ENCODE peak calls at places on chromosomes 11 and 22, in seven cellular contexts. M is uterus; Y is H1; J is stimulated activated CD4-positive, alpha-beta T cell treated with anti-CD3 and anti-CD28 coated beads, Interleukin-2, amount 100 ng/mL, for 24 hours; I is posterior vena cava; Z is CD8-positive, alpha-beta memory T cell; K is Daoy. B is an unnamed sample.

GRCh38 chr11:25094085-25094802 is 597.4 kb downstream of the LUZP2 start:
- DNase-seq in J (no peak), Z (no peak), Y (no peak), I (no peak), K (no peak), M (no peak), B (no peak)

GRCh38 chr11:29260939-29261705 is 755.7 kb downstream of the KCNA4 start:
- DNase-seq in J (no peak), Z (no peak), K (peak), Y (no peak), M (no peak), I (no peak), B (peak)

GRCh38 chr22:33923660-33924246 is 3.5 kb upstream of the LARGE1 start:
- DNase-seq in Y (peak), K (peak), I (no peak), M (peak), J (peak), Z (no peak), B (peak)

GRCh38 chr22:21641417-21641794 is 696 bp upstream of the SDF2L1 start:
- DNase-seq in M (no peak), Z (no peak), I (no peak), Y (peak), K (peak), J (no peak), B (peak)

GRCh38 chr11:9562716-9563115 is 10.8 kb upstream of the WEE1 start:
- DNase-seq in K (no peak), J (no peak), Y (no peak), Z (no peak), I (no peak), M (no peak), B (no peak)

GRCh38 chr22:33018232-33018864 is 39.8 kb downstream of the SYN3 start:
- DNase-seq in K (peak), Z (peak), J (peak), M (peak), Y (peak), I (no peak), B (peak)

GRCh38 chr11:72776844-72777754 is 16.7 kb downstream of the STARD10 start:
- DNase-seq in K (peak), M (no peak), I (no peak), J (no peak), Y (no peak), Z (no peak), B (peak)

GRCh38 chr11:62123669-62124185 is at the start of gene INCENP:
- DNase-seq in J (peak), M (peak), K (peak), Y (peak), I (peak), Z (peak), B (peak)